ENCODE peak calls at places on chromosomes 3 and 15, in six cellular contexts. G is mesendoderm, B is IMR-90, R is H1, S is neuronal stem cell, P is mesenchymal stem cell. K is an unnamed sample.

GRCh38 chr3:165343185-165343584 is 147.0 kb upstream of the SLITRK3 start:
- DNase-seq in G (no peak), B (no peak), R (no peak), S (no peak), P (no peak), K (no peak)

GRCh38 chr3:183845608-183846288 is 20.4 kb upstream of the MAP6D1 start:
- DNase-seq in G (peak; percentile 43), B (peak; percentile 31), R (no peak), S (no peak), P (peak; percentile 10), K (no peak)

GRCh38 chr3:184373422-184373821 is 4.6 kb downstream of the THPO start:
- DNase-seq in G (no peak), B (no peak), R (no peak), S (no peak), P (no peak), K (no peak)

GRCh38 chr3:13548696-13549512 is at the start of gene FBLN2:
- DNase-seq in G (peak; percentile 78), B (no peak), R (no peak), S (peak; percentile 71), P (peak; percentile 52), K (peak; percentile 71)

GRCh38 chr3:169133178-169134161 is 530.0 kb downstream of the MECOM start:
- DNase-seq in G (no peak), B (peak; percentile 31), R (no peak), S (no peak), P (peak; percentile 31), K (no peak)

GRCh38 chr3:45795882-45796765 is at the start of gene SLC6A20:
- DNase-seq in G (peak; percentile 11), B (no peak), R (no peak), S (peak; percentile 41), P (no peak), K (peak; percentile 56)

GRCh38 chr15:44265757-44266156 is 22.8 kb upstream of the GOLM2 start:
- DNase-seq in G (no peak), B (no peak), R (no peak), S (no peak), P (no peak), K (no peak)

GRCh38 chr3:186320862-186321568 is 41.0 kb downstream of the DGKG start:
- DNase-seq in G (no peak), B (peak; percentile 13), R (no peak), S (no peak), P (peak; percentile 75), K (no peak)

GRCh38 chr3:15055019-15055557 is 10.0 kb downstream of the MRPS25 start:
- DNase-seq in G (no peak), B (peak; percentile 59), R (no peak), S (no peak), P (no peak), K (no peak)

GRCh38 chr15:42093966-42094365 is 396 bp downstream of the PLA2G4D start:
- DNase-seq in G (no peak), B (no peak), R (no peak), S (no peak), P (no peak), K (no peak)

GRCh38 chr3:185253645-185254410 is at the start of gene EHHADH:
- DNase-seq in G (peak; percentile 29), B (peak; percentile 44), R (no peak), S (no peak), P (no peak), K (peak; percentile 67)

GRCh38 chr3:143103633-143104032 is 15.9 kb upstream of the CHST2 start:
- DNase-seq in G (no peak), B (no peak), R (no peak), S (no peak), P (no peak), K (no peak)

GRCh38 chr3:30511524-30512278 is 94.7 kb upstream of the TGFBR2 start:
- DNase-seq in G (peak; percentile 58), B (peak; percentile 98), R (no peak), S (no peak), P (peak; percentile 97), K (no peak)

GRCh38 chr15:85690546-85691226 is 104.0 kb downstream of the KLHL25 start:
- DNase-seq in G (no peak), B (no peak), R (no peak), S (no peak), P (no peak), K (no peak)

GRCh38 chr3:106030620-106030945 is 161.8 kb upstream of the CBLB start:
- DNase-seq in G (no peak), B (peak; percentile 71), R (no peak), S (no peak), P (no peak), K (no peak)

GRCh38 chr3:144324061-144324460 is 352.4 kb downstream of the DIPK2A start:
- DNase-seq in G (no peak), B (no peak), R (no peak), S (no peak), P (no peak), K (no peak)

GRCh38 chr3:51679318-51679717 is 8.3 kb downstream of the TEX264 start:
- DNase-seq in G (no peak), B (no peak), R (no peak), S (no peak), P (no peak), K (no peak)

GRCh38 chr3:51679777-51680176 is 8.7 kb downstream of the TEX264 start:
- DNase-seq in G (no peak), B (no peak), R (no peak), S (no peak), P (no peak), K (no peak)

GRCh38 chr3:51678186-51678585 is 7.1 kb downstream of the TEX264 start:
- DNase-seq in G (no peak), B (no peak), R (no peak), S (no peak), P (no peak), K (no peak)

GRCh38 chr3:51677358-51677757 is 6.3 kb downstream of the TEX264 start:
- DNase-seq in G (no peak), B (no peak), R (no peak), S (no peak), P (no peak), K (no peak)

DNA sequence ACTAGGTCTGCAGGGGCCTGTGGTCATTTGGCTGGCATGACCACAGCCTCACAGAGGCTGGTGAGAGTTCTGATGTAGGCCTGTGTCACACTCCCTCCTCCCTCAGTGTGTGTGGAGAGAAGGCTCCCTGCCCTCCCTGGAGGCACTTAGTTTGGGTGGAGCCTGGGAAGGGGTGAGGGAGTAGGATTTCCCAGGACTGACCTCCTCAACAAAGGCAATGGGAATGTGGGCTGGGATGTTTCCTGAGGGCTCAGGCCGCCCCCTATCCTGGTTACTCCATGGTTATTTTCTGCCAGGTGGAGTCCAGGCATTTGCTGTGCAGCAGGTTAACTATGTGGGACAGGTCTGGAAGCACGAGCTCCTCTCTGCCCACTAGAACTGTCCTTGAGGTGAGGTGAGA is 7.6 kb downstream of the TEX264 start:
- DNase-seq in G (no peak), B (no peak), R (no peak), S (no peak), P (no peak), K (no peak)
- H2BK15ac ChIP-seq in G (no peak overlapping the region), B (no peak overlapping the region), R (no peak overlapping the region), S (no peak overlapping the region), P (no peak overlapping the region), K (no peak overlapping the region)

GRCh38 chr15:82540984-82541431 is 751 bp upstream of the RPS17 start:
- DNase-seq in G (peak; percentile 48), B (peak; percentile 38), R (no peak), S (peak; percentile 12), P (no peak), K (peak; percentile 50)

GRCh38 chr15:82538961-82539689 is 1.1 kb downstream of the RPS17 start:
- DNase-seq in G (peak; percentile 38), B (no peak), R (no peak), S (no peak), P (peak; percentile 34), K (no peak)

GRCh38 chr15:82539690-82540054 is 585 bp downstream of the RPS17 start:
- DNase-seq in G (no peak), B (no peak), R (no peak), S (no peak), P (no peak), K (no peak)

GRCh38 chr15:82543155-82543554 is 2.9 kb upstream of the RPS17 start:
- DNase-seq in G (peak; percentile 71), B (peak; percentile 91), R (no peak), S (peak; percentile 32), P (peak; percentile 71), K (peak; percentile 47)

DNA sequence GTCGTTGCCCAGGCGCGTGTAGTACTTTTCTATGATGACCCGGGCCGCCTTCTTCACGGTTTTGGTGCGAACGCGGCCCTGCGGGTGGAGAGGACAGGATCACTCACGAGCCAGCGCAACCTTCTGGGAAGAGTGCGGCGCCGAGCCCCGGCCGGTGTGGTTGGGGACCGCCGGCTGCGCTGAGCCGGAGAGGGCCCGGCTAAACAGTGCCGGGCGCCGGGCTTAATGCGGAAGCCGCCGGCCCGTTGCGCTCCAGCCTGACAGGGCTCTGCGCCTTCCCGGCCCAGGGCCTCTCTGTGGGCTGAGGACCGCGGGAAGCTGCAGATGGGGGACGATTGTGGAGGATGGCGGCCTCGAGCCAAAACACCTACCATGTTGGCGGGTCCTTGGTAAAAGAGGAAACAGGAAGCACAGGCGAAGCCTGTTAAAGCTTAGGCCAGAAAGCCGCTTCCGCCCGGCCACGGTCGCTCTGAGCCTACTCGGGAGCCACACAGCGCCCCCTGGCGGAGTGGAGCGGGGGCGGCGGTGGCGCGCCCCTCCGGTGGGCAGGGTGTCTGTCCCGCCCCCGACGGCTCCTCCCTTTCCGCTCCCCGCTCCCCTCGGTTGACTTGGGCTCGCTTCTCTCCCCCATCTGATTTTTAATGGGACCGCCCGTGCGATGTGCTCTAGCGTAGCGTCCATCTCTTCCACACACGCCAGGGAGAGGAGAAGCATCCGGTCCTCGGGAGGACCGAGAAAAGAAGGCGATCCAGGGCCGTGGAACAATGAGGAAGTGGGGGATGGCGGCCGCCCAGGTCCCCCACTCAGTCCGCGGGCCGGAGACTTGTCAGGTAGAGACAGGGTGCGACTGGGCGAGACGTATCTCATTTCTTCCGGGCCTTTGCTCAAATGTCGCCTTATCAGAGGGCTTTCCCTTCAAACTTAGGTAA is at the start of gene RPS17:
- DNase-seq in G (peak; percentile 96), B (peak; percentile 93), R (peak; percentile 91), S (peak; percentile 92), P (peak; percentile 95), K (peak; percentile 96)
- H3K23ac ChIP-seq in G (peak within 1 kb of the TSS; percentile 90), B (peak within 1 kb of the TSS; percentile 79), R (no peak within 1 kb of the TSS), S (peak within 1 kb of the TSS; percentile 90), P (no peak within 1 kb of the TSS), K (no peak within 1 kb of the TSS)

DNA sequence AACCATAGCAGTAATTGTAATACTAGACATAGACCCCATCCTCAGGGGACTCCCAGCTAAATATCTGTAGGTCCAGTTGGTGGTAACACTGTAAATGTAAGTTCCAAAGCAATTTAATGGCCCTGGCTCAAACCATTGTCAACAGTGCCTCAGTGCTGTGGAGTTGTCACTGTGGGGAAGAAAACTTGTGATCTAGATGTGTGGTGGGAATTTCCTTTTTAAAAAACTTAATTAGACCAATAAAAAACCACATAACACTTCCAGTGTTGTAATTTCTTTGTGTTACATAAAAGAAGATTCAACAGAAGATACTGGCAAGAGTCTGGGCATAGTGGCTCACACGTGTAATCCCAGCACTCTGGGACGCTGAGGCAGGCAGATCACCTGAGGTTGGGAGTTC is 138.6 kb upstream of the UMPS start:
- DNase-seq in G (no peak), B (no peak), R (no peak), S (no peak), P (no peak), K (no peak)
- H3K4ac ChIP-seq in G (no peak overlapping the region), B (no peak overlapping the region), R (no peak overlapping the region), S (no peak overlapping the region), P (no peak overlapping the region), K (no peak overlapping the region)

DNA sequence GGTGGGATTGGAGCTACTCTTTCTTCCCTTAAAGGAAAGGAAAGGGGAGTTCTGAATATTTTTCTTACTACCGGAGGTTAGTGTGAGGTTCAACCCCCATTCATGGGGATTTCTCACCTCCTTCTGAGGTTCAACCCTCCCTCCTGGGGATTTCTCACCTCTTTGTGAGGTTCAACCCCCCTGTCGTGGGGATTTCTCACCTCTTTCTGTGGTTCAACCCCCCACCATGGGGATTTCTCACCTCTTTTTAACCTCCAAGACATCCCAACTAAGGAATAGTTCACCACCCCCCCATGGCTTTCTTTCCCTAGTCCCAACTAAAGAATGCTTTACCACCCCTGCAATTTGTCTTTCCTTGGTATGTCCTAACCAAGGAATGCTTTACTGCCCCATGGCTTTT is 520.3 kb downstream of the EDEM1 start:
- DNase-seq in G (peak; percentile 79), B (no peak), R (no peak), S (no peak), P (no peak), K (no peak)
- H2BK15ac ChIP-seq in G (no peak overlapping the region), B (no peak overlapping the region), R (no peak overlapping the region), S (no peak overlapping the region), P (no peak overlapping the region), K (no peak overlapping the region)

K was measured in H9.